ENCODE peak calls at places on chromosomes 7 and 10, in five cellular contexts. G is suprapubic skin, B is stomach, Z is HepG2, W is upper lobe of left lung. M is an unnamed sample.

GRCh38 chr10:67861750-67862460 is 22.6 kb upstream of the SIRT1 start:
- DNase-seq in G (no peak), B (no peak), Z (no peak), W (no peak), M (no peak)

GRCh38 chr7:37493810-37494209 is 45.1 kb upstream of the ELMO1 start:
- DNase-seq in G (no peak), B (no peak), Z (no peak), W (peak; percentile 34), M (no peak)

GRCh38 chr7:152674860-152675760 is 831 bp downstream of the XRCC2 start:
- DNase-seq in G (no peak), B (no peak), Z (peak; percentile 47), W (no peak), M (no peak)

GRCh38 chr10:52778511-52779392 is 6.2 kb upstream of the MBL2 start:
- DNase-seq in G (no peak), B (no peak), Z (peak; percentile 41), W (peak; percentile 62), M (no peak)

GRCh38 chr7:98217623-98218582 is 6.7 kb downstream of the BHLHA15 start:
- DNase-seq in G (peak; percentile 62), B (peak; percentile 65), Z (peak; percentile 38), W (no peak), M (no peak)

GRCh38 chr7:83118347-83119001 is 44.2 kb downstream of the PCLO start:
- DNase-seq in G (no peak), B (no peak), Z (no peak), W (no peak), M (no peak)

GRCh38 chr7:56537952-56538351 is 421.7 kb upstream of the NUPR2 start:
- DNase-seq in G (no peak), B (no peak), Z (no peak), W (peak; percentile 84), M (no peak)

GRCh38 chr7:149369497-149369896 is 91.4 kb downstream of the ZNF777 start:
- DNase-seq in G (no peak), B (no peak), Z (no peak), W (no peak), M (no peak)

GRCh38 chr7:139249179-139249822 is 18.3 kb downstream of the UBN2 start:
- DNase-seq in G (no peak), B (no peak), Z (no peak), W (no peak), M (no peak)

GRCh38 chr10:107616463-107617131 is 452.1 kb upstream of the SORCS1 start:
- DNase-seq in G (no peak), B (no peak), Z (no peak), W (no peak), M (no peak)

GRCh38 chr10:73586583-73586984 is 4.6 kb downstream of the USP54 start:
- DNase-seq in G (no peak), B (peak; percentile 48), Z (peak; percentile 93), W (no peak), M (no peak)
- TF ChIP-seq POLR2AphosphoS5 in G (no peak), B (peak; percentile 15), Z (no peak), W (no peak), M (peak; percentile 96)

GRCh38 chr10:75283150-75284096 is 47.7 kb upstream of the COMTD1 start:
- DNase-seq in G (no peak), B (no peak), Z (no peak), W (peak; percentile 45), M (no peak)
- TF ChIP-seq POLR2AphosphoS5 in G (no peak), B (peak; percentile 17), Z (no peak), W (no peak), M (no peak)

GRCh38 chr7:137981668-137982067 is 20.2 kb downstream of the CREB3L2 start:
- DNase-seq in G (no peak), B (no peak), Z (no peak), W (no peak), M (no peak)
- TF ChIP-seq POLR2AphosphoS5 in G (no peak), B (no peak), Z (no peak), W (no peak), M (no peak)

GRCh38 chr7:45229130-45229920 is 71.7 kb downstream of the RAMP3 start:
- DNase-seq in G (no peak), B (no peak), Z (no peak), W (peak; percentile 15), M (no peak)
- TF ChIP-seq POLR2AphosphoS5 in G (no peak), B (no peak), Z (no peak), W (no peak), M (no peak)

GRCh38 chr10:44011603-44011981 is 362.9 kb upstream of the ZNF32 start:
- DNase-seq in G (no peak), B (no peak), Z (no peak), W (peak; percentile 44), M (no peak)
- TF ChIP-seq POLR2AphosphoS5 in G (no peak), B (no peak), Z (no peak), W (no peak), M (no peak)

GRCh38 chr10:51462076-51462779 is 237.2 kb downstream of the CSTF2T start:
- DNase-seq in G (no peak), B (no peak), Z (no peak), W (no peak), M (no peak)
- TF ChIP-seq POLR2AphosphoS5 in G (no peak), B (no peak), Z (no peak), W (no peak), M (no peak)

GRCh38 chr10:3292601-3293000 is 120.0 kb upstream of the PITRM1 start:
- DNase-seq in G (peak; percentile 70), B (no peak), Z (no peak), W (no peak), M (no peak)

GRCh38 chr10:3282341-3282740 is 109.8 kb upstream of the PITRM1 start:
- DNase-seq in G (peak; percentile 21), B (no peak), Z (no peak), W (no peak), M (no peak)

GRCh38 chr10:3281911-3282310 is 109.3 kb upstream of the PITRM1 start:
- DNase-seq in G (no peak), B (no peak), Z (no peak), W (no peak), M (no peak)

GRCh38 chr10:3290550-3290949 is 118.0 kb upstream of the PITRM1 start:
- DNase-seq in G (no peak), B (no peak), Z (no peak), W (no peak), M (no peak)

DNA sequence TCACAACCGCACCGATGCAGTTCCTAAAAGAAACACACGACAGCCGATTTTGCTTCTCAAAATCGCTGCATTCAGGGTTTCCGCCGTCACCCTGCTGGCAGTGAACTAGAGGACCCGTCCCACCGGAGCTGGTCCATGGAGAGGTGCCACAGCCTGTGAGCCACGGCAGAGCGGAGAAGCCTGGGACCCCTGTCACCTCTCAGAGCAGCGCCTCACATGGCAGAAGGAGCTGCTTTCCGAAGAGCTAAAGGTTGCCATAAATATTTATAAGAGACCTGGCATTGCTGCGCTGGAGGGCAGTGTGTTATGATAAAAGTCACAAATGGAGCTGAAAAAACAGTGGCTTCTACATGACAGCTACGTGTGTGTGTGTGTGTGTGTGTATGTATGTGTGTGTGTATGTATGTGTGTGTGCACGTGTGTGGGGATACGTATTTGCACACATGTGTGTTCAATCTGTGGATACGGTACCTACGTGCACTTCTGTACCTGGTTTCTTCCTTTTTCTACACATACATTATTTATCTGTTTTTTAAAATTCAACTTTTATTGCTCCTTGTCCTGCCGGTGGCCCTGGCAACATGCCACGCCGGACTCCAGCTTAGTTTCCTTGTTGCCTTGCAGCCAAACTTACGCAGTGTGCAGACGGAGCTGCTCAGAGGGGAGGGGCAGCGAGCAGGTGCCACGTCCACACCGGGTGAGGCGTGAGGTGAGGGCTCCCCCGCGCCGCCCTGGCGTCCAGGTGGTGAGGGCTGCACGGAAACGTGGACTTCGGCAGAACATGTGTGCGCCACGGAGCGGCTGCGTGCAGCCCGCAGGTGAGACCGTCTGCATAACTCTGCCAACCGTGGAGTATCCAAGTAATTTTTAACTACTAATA is 115.2 kb upstream of the PITRM1 start:
- DNase-seq in G (peak; percentile 36), B (no peak), Z (no peak), W (peak; percentile 83), M (no peak)
- TF ChIP-seq POLR2AphosphoS5 in G (no peak), B (no peak), Z (no peak), W (no peak), M (no peak)

GRCh38 chr7:46880508-46881196 is 701.3 kb downstream of the TNS3 start:
- DNase-seq in G (no peak), B (no peak), Z (no peak), W (no peak), M (no peak)

GRCh38 chr7:46879783-46880182 is 702.1 kb downstream of the TNS3 start:
- DNase-seq in G (no peak), B (no peak), Z (no peak), W (no peak), M (no peak)

GRCh38 chr7:46881507-46882127 is 700.3 kb downstream of the TNS3 start:
- DNase-seq in G (no peak), B (no peak), Z (no peak), W (no peak), M (no peak)

GRCh38 chr7:46886669-46887374 is 695.1 kb downstream of the TNS3 start:
- DNase-seq in G (no peak), B (no peak), Z (no peak), W (no peak), M (no peak)

GRCh38 chr7:46885167-46885566 is 696.7 kb downstream of the TNS3 start:
- DNase-seq in G (no peak), B (no peak), Z (no peak), W (no peak), M (no peak)
- TF ChIP-seq POLR2AphosphoS5 in G (no peak), B (no peak), Z (no peak), W (no peak), M (no peak)